ENCODE peak calls at places on chromosomes 3 and 15, in nine cellular contexts. O is esophagus squamous epithelium; B is pancreas; V is psoas muscle; Q is body of pancreas; H is CD8-positive, alpha-beta T cell; P is endodermal cell; I is OCI-LY7; G is astrocyte. U is an unnamed sample.

GRCh38 chr15:41513282-41514227 is at the start of gene LTK:
- DNase-seq in O (no peak), B (no peak), V (no peak), Q (no peak), H (peak), P (peak), I (no peak), G (no peak), U (peak)

GRCh38 chr3:65406470-65406869 is 632.2 kb downstream of the MAGI1 start:
- DNase-seq in O (no peak), B (no peak), V (no peak), Q (no peak), H (no peak), P (no peak), I (no peak), G (no peak), U (no peak)

GRCh38 chr15:71224024-71224423 is 108.8 kb downstream of the THSD4 start:
- DNase-seq in O (no peak), B (no peak), V (no peak), Q (no peak), H (no peak), P (no peak), I (no peak), G (no peak), U (no peak)

GRCh38 chr3:26624209-26624775 is 1.7 kb downstream of the LRRC3B start:
- DNase-seq in O (no peak), B (peak), V (no peak), Q (no peak), H (no peak), P (peak), I (no peak), G (no peak), U (no peak)

GRCh38 chr3:73055583-73056364 is 5.7 kb upstream of the EBLN2 start:
- DNase-seq in O (no peak), B (no peak), V (no peak), Q (no peak), H (no peak), P (peak), I (no peak), G (no peak), U (peak)

GRCh38 chr3:150469031-150469930 is 61.2 kb downstream of the TSC22D2 start:
- DNase-seq in O (no peak), B (no peak), V (peak), Q (peak), H (no peak), P (peak), I (no peak), G (peak), U (peak)

GRCh38 chr3:6791161-6791560 is 69.8 kb upstream of the GRM7 start:
- DNase-seq in O (no peak), B (no peak), V (no peak), Q (no peak), H (no peak), P (no peak), I (no peak), G (peak), U (no peak)

GRCh38 chr3:148459931-148460513 is 237.7 kb upstream of the AGTR1 start:
- DNase-seq in O (no peak), B (no peak), V (no peak), Q (no peak), H (no peak), P (no peak), I (peak), G (no peak), U (no peak)

GRCh38 chr3:16396202-16396601 is 117.3 kb downstream of the RFTN1 start:
- DNase-seq in O (no peak), B (no peak), V (no peak), Q (no peak), H (no peak), P (no peak), I (no peak), G (no peak), U (no peak)

GRCh38 chr3:98732239-98733054 is 30.7 kb upstream of the ST3GAL6 start:
- DNase-seq in O (no peak), B (peak), V (peak), Q (peak), H (no peak), P (peak), I (no peak), G (peak), U (peak)

GRCh38 chr15:66835558-66835878 is 133.5 kb downstream of the SMAD6 start:
- DNase-seq in O (no peak), B (no peak), V (no peak), Q (no peak), H (no peak), P (no peak), I (peak), G (peak), U (no peak)

GRCh38 chr3:172347895-172348680 is 100.2 kb downstream of the GHSR start:
- DNase-seq in O (no peak), B (no peak), V (no peak), Q (no peak), H (no peak), P (no peak), I (no peak), G (no peak), U (peak)

GRCh38 chr15:31379042-31379441 is 52.4 kb downstream of the KLF13 start:
- DNase-seq in O (no peak), B (no peak), V (no peak), Q (no peak), H (peak), P (no peak), I (no peak), G (no peak), U (no peak)
- H3K27ac ChIP-seq in O (no peak), B (no peak), V (peak), Q (no peak), H (no peak), P (no peak), I (no peak), G (no peak), U (peak)

DNA sequence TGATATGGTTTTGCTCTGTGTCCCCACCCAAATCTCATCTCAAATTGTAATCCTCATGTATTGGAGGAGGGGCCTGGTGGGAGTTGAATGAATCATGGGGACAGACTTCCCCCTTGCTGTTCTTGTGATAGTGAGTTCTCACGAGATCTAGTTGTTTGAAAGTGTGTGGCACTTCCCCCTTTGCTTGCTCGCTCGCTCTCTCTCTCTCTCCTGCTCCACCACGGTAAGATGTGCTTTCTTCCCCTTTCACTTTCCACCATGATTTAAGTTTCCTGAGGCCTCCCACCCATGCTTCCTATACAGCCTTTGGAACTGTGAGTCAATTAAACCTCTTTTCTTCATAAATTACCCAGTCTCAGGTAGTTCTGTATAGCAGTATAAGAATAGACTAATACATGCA is 60.7 kb downstream of the GSK3B start:
- DNase-seq in O (no peak), B (no peak), V (no peak), Q (no peak), H (no peak), P (no peak), I (peak), G (no peak), U (no peak)
- H3K27ac ChIP-seq in O (no peak), B (no peak), V (no peak), Q (no peak), H (no peak), P (no peak), I (no peak), G (no peak), U (no peak)

GRCh38 chr15:78943692-78944091 is 1.2 kb downstream of the CTSH start:
- DNase-seq in O (no peak), B (no peak), V (no peak), Q (no peak), H (no peak), P (no peak), I (no peak), G (peak), U (no peak)
- H3K27ac ChIP-seq in O (peak), B (peak), V (no peak), Q (no peak), H (no peak), P (no peak), I (no peak), G (no peak), U (no peak)

GRCh38 chr15:39392469-39393047 is 188.3 kb upstream of the THBS1 start:
- DNase-seq in O (no peak), B (no peak), V (no peak), Q (no peak), H (no peak), P (no peak), I (no peak), G (no peak), U (no peak)
- H3K27ac ChIP-seq in O (no peak), B (no peak), V (no peak), Q (no peak), H (no peak), P (no peak), I (no peak), G (no peak), U (no peak)

GRCh38 chr15:36903922-36904479 is 196.3 kb downstream of the MEIS2 start:
- DNase-seq in O (no peak), B (no peak), V (no peak), Q (no peak), H (no peak), P (no peak), I (no peak), G (peak), U (peak)
- H3K27ac ChIP-seq in O (peak), B (peak), V (no peak), Q (no peak), H (no peak), P (no peak), I (no peak), G (no peak), U (peak)

GRCh38 chr15:39320886-39321285 is 260.0 kb upstream of the THBS1 start:
- DNase-seq in O (no peak), B (no peak), V (no peak), Q (no peak), H (no peak), P (no peak), I (no peak), G (peak), U (no peak)

GRCh38 chr15:39321977-39322376 is 258.9 kb upstream of the THBS1 start:
- DNase-seq in O (no peak), B (no peak), V (no peak), Q (no peak), H (no peak), P (no peak), I (no peak), G (peak), U (no peak)

GRCh38 chr15:39323157-39323556 is 257.7 kb upstream of the THBS1 start:
- DNase-seq in O (no peak), B (no peak), V (no peak), Q (no peak), H (no peak), P (no peak), I (no peak), G (no peak), U (no peak)

GRCh38 chr15:39318231-39318630 is 262.6 kb upstream of the THBS1 start:
- DNase-seq in O (no peak), B (no peak), V (no peak), Q (no peak), H (no peak), P (no peak), I (no peak), G (no peak), U (no peak)

DNA sequence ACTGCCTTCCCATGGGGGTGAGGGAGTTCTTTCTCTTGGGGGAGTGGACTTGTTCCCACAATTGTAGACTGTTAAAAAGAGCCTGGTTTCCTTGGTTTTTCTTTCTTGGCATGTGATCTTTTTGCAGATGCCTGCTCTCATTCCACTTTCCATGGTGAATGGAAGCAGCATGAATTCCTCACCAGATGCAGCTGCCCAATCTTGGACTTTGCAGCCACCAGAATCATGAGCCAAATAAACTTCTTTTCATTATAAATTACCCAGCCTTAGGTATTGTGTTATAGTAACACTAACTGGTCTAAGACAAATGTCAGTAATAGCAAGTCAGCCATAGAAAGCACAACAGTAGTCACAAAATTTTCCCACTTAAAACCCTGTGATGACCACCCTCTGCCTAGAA is 260.5 kb upstream of the THBS1 start:
- DNase-seq in O (no peak), B (no peak), V (no peak), Q (no peak), H (no peak), P (no peak), I (no peak), G (no peak), U (no peak)
- H3K27ac ChIP-seq in O (no peak), B (no peak), V (no peak), Q (no peak), H (no peak), P (no peak), I (no peak), G (no peak), U (no peak)

GRCh38 chr3:169659858-169660614 is 3.5 kb downstream of the MECOM start:
- DNase-seq in O (no peak), B (peak), V (no peak), Q (peak), H (no peak), P (peak), I (no peak), G (no peak), U (no peak)

GRCh38 chr3:169660709-169661566 is 2.6 kb downstream of the MECOM start:
- DNase-seq in O (no peak), B (no peak), V (no peak), Q (peak), H (no peak), P (peak), I (no peak), G (peak), U (peak)

GRCh38 chr3:169659096-169659521 is 4.4 kb downstream of the MECOM start:
- DNase-seq in O (no peak), B (peak), V (no peak), Q (peak), H (no peak), P (peak), I (no peak), G (no peak), U (no peak)

GRCh38 chr3:169658311-169658931 is 5.1 kb downstream of the MECOM start:
- DNase-seq in O (no peak), B (peak), V (no peak), Q (peak), H (no peak), P (peak), I (no peak), G (no peak), U (no peak)

DNA sequence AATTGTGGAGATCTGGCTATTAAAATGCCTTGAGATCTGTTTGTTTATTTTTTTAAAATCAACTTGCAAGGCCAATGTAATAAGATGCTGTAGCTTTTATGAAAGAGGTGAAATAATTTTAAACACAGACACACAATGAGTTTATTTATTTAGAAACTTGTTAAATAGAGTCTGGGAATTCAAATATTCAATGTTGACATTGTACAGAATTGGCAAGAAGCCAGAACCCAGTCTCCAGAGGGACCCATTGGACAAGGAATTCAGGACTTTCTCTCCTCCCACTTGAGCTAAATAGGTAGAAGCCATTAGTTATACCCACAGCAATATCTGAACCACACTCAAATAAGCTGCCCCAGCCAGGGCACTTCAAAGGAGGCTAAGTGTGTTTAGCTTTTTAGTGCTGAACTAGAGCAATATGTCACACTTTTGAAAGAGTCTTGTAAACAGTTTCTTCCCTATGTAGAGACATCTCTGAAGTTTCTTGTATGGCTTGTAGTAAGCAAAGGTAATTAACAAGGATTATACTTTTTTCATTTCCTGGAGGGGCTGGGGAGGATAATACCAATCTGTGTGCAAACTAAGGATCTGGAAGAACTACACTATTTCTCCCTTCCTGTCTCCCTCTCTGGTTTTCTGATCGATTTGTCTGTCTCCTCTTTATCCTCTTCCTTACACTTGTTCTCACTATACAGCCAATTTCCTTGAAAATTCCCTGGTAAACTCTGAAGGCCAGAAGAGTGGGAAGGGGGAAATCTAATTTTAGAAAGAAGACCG is 6.0 kb downstream of the MECOM start:
- DNase-seq in O (no peak), B (no peak), V (no peak), Q (peak), H (no peak), P (no peak), I (no peak), G (no peak), U (no peak)
- H3K27ac ChIP-seq in O (peak), B (peak), V (peak), Q (peak), H (no peak), P (no peak), I (no peak), G (no peak), U (no peak)

GRCh38 chr15:44682211-44682610 is 18.7 kb upstream of the SPG11 start:
- DNase-seq in O (no peak), B (no peak), V (no peak), Q (no peak), H (no peak), P (no peak), I (no peak), G (no peak), U (no peak)
- H3K27ac ChIP-seq in O (no peak), B (no peak), V (no peak), Q (no peak), H (no peak), P (no peak), I (no peak), G (no peak), U (no peak)

U was measured in small intestine.